ENCODE peak calls at places on chromosomes 7 and 10, in five cellular contexts. D, G, Z, F and J are unnamed samples.

GRCh38 chr7:137421389-137421788 is 77.9 kb upstream of the PTN start:
- DNase-seq in D (no peak), G (peak; percentile 18), Z (no peak), F (peak; percentile 44), J (no peak)

GRCh38 chr7:110988348-110988747 is 102.6 kb upstream of the LRRN3 start:
- DNase-seq in D (no peak), G (no peak), Z (no peak), F (no peak), J (no peak)

GRCh38 chr7:38751416-38751815 is 120.2 kb upstream of the AMPH start:
- DNase-seq in D (no peak), G (no peak), Z (peak; percentile 37), F (no peak), J (no peak)

GRCh38 chr7:84218681-84219080 is 24.1 kb upstream of the SEMA3A start:
- DNase-seq in D (peak; percentile 62), G (peak; percentile 91), Z (no peak), F (peak; percentile 75), J (peak; percentile 88)

GRCh38 chr7:115721293-115721920 is 309.2 kb downstream of the TFEC start:
- DNase-seq in D (no peak), G (no peak), Z (no peak), F (no peak), J (no peak)

GRCh38 chr7:40586197-40586596 is 451.4 kb downstream of the SUGCT start:
- DNase-seq in D (peak; percentile 77), G (peak; percentile 75), Z (peak; percentile 60), F (peak; percentile 70), J (no peak)

GRCh38 chr7:78140109-78140508 is 341.5 kb downstream of the PHTF2 start:
- DNase-seq in D (no peak), G (no peak), Z (no peak), F (no peak), J (no peak)

GRCh38 chr10:93398528-93398927 is 83.6 kb downstream of the MYOF start:
- DNase-seq in D (no peak), G (no peak), Z (no peak), F (no peak), J (no peak)

GRCh38 chr10:32692174-32692573 is 246.2 kb downstream of the CCDC7 start:
- DNase-seq in D (peak; percentile 96), G (peak; percentile 60), Z (peak; percentile 38), F (peak; percentile 74), J (peak; percentile 55)

GRCh38 chr7:74586258-74587200 is 71.0 kb upstream of the GTF2I start:
- DNase-seq in D (no peak), G (peak; percentile 13), Z (no peak), F (peak; percentile 22), J (no peak)

GRCh38 chr7:156829669-156830336 is 63.2 kb downstream of the LMBR1 start:
- DNase-seq in D (no peak), G (no peak), Z (no peak), F (no peak), J (peak; percentile 65)

GRCh38 chr10:118995739-118996138 is 33.8 kb upstream of the NANOS1 start:
- DNase-seq in D (no peak), G (no peak), Z (no peak), F (no peak), J (no peak)

GRCh38 chr10:76050291-76050625 is 618.8 kb downstream of the LRMDA start:
- DNase-seq in D (no peak), G (no peak), Z (no peak), F (no peak), J (no peak)

GRCh38 chr10:88108115-88108610 is 244.7 kb downstream of the PTEN start:
- DNase-seq in D (no peak), G (no peak), Z (no peak), F (no peak), J (peak; percentile 33)

GRCh38 chr7:76352193-76352592 is 6.6 kb downstream of the YWHAG start:
- DNase-seq in D (no peak), G (no peak), Z (no peak), F (no peak), J (no peak)

GRCh38 chr7:7175075-7175695 is 7.2 kb upstream of the C1GALT1 start:
- DNase-seq in D (peak; percentile 39), G (no peak), Z (no peak), F (peak; percentile 24), J (peak; percentile 17)

GRCh38 chr7:45638916-45639315 is 64.7 kb downstream of the ADCY1 start:
- DNase-seq in D (no peak), G (no peak), Z (no peak), F (no peak), J (no peak)

GRCh38 chr10:45526309-45526708 is 146.3 kb downstream of the ZFAND4 start:
- DNase-seq in D (no peak), G (no peak), Z (no peak), F (no peak), J (no peak)

GRCh38 chr7:5532520-5533335 is 109.1 kb upstream of the TNRC18 start:
- DNase-seq in D (no peak), G (no peak), Z (no peak), F (peak; percentile 28), J (peak; percentile 39)

GRCh38 chr7:47693161-47693740 is 111.3 kb upstream of the TNS3 start:
- DNase-seq in D (no peak), G (peak; percentile 17), Z (no peak), F (peak; percentile 51), J (no peak)

GRCh38 chr7:80851896-80852476 is 66.9 kb downstream of the SEMA3C start:
- DNase-seq in D (peak; percentile 72), G (peak; percentile 60), Z (no peak), F (peak; percentile 40), J (peak; percentile 72)

GRCh38 chr10:71838264-71839211 is 12.5 kb downstream of the PSAP start:
- DNase-seq in D (no peak), G (peak; percentile 20), Z (no peak), F (peak; percentile 23), J (peak; percentile 46)

GRCh38 chr10:123165445-123166072 is 11.4 kb downstream of the BUB3 start:
- DNase-seq in D (no peak), G (no peak), Z (no peak), F (no peak), J (no peak)
- TF ChIP-seq CTCF in D (peak; percentile 7), G (no peak), Z (no peak), F (no peak), J (no peak)

DNA sequence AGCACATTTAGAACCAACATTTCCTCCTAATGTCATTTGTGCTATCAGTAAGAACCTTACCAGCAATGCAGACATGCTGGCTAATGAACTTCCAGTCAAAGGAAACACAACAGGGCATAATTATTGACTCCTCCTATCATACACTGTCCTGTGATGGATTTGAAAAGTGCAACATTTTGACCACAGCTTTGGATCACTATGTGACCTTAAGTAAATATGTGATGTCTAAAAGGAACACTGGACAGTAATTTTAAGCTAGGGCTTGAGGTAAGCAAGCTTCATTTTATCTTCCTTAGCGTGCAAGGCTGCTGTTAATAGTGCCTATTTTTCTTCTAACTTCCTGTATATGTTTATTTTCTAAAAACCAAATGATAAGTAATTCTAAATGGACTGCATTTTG is 240.6 kb upstream of the HGF start:
- DNase-seq in D (no peak), G (no peak), Z (no peak), F (no peak), J (no peak)
- TF ChIP-seq CTCF in D (no peak), G (no peak), Z (no peak), F (no peak), J (no peak)

GRCh38 chr7:22109761-22110160 is 164.1 kb upstream of the CDCA7L start:
- DNase-seq in D (no peak), G (peak; percentile 60), Z (no peak), F (peak; percentile 53), J (peak; percentile 40)
- TF ChIP-seq CTCF in D (peak; percentile 51), G (peak; percentile 49), Z (no peak), F (peak; percentile 48), J (no peak)

GRCh38 chr10:124058346-124059003 is 34.9 kb downstream of the CHST15 start:
- DNase-seq in D (no peak), G (no peak), Z (no peak), F (no peak), J (no peak)

GRCh38 chr10:124060148-124060720 is 33.2 kb downstream of the CHST15 start:
- DNase-seq in D (no peak), G (no peak), Z (no peak), F (no peak), J (no peak)

GRCh38 chr10:124061030-124061429 is 32.4 kb downstream of the CHST15 start:
- DNase-seq in D (no peak), G (no peak), Z (no peak), F (no peak), J (no peak)

GRCh38 chr10:124057580-124057979 is 35.8 kb downstream of the CHST15 start:
- DNase-seq in D (no peak), G (no peak), Z (no peak), F (no peak), J (no peak)

DNA sequence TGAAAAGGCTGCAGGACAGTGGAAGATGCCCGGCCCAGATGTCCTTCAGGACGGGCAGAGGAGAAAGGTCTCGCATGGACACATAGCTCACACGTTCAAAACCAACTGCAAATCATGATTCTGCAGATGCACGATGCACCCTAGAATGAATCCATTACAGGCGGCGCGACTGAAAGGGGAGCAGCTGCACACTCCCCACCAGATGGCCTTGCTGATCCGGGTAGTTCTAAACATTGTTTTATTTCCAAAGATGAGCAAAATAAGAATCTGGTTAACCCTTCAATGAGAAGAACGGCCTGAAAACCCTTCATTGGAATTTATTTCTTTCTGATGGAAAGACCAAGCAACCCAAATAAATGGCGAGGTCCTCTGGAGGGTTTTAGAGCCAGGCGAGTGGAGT is 33.8 kb downstream of the CHST15 start:
- DNase-seq in D (no peak), G (no peak), Z (no peak), F (no peak), J (no peak)
- TF ChIP-seq CTCF in D (no peak), G (no peak), Z (no peak), F (no peak), J (no peak)

GRCh38 chr10:69860290-69860689 is 58.6 kb downstream of the COL13A1 start:
- DNase-seq in D (no peak), G (no peak), Z (no peak), F (no peak), J (no peak)
- TF ChIP-seq CTCF in D (no peak), G (no peak), Z (no peak), F (no peak), J (no peak)

DNA sequence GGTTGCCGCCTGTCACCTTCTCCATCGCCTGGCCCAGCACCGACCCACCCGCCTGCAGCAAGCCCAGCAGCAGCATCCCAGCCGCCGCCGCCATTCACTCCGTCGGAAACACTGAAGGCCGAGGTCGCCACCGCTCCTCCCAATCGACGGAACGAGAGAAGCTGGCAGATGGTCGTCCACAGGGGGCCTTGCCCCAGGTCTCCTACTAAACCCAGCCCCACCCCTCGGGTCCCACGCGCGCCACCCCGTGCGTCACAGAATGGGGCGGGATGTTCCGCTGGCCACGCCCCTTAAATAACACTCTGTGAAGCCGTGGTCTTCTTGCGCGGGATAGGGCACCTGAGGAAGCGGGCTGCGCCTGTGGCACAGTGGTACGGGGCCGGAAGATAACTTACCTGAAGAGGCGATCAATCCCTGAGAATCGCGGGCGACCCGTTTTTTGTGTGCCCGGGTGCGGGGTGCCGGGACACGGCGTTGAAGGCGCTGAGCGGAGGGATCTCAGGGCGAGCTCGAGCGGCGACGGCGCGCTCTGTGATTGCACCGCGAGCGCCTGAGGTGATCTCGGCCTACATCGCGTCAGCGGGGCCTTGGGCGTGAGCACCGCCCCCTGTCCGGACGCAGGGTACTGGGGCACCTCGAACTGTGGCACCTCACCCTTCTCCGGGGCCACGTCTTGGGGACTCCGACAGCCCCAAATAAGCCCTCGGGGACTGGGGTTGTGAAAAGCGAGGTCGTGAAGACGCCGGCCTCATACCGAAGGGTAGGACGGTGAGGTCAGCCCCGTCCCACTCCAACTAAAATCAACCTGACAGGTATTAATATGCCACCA is at the start of gene CYP51A1:
- DNase-seq in D (peak; percentile 97), G (peak; percentile 93), Z (peak; percentile 63), F (peak; percentile 93), J (peak; percentile 94)
- TF ChIP-seq CTCF in D (peak; percentile 2), G (no peak), Z (peak; percentile 27), F (peak; percentile 21), J (no peak)

GRCh38 chr7:30908681-30909080 is 3.0 kb upstream of the AQP1 start:
- DNase-seq in D (no peak), G (no peak), Z (no peak), F (no peak), J (no peak)
- TF ChIP-seq CTCF in D (peak; percentile 38), G (no peak), Z (peak; percentile 4), F (no peak), J (no peak)